ENCODE peak calls at places on chromosomes 12 and 14, in nine cellular contexts. J is activated CD8-positive, alpha-beta memory T cell treated with anti-CD3 and anti-CD28 coated beads, Interleukin-2, amount 50 U/mL, for 48 hours; B is Karpas-422; H is A549; Z is astrocyte of the spinal cord; N is fibroblast of pulmonary artery; A is activated CD4-positive, alpha-beta T cell treated with anti-CD3 and anti-CD28 coated beads, Interleukin-2, amount 50 U/mL, for 48 hours; F is NCI-H1105 treated with DMSO at 0.1 percent for 48 hours; W is activated T-cell treated with anti-CD3 and anti-CD28 coated beads, Interleukin-2, amount 50 U/mL, for 72 hours. M is an unnamed sample.

GRCh38 chr12:121176826-121177529 is 33.0 kb upstream of the P2RX4 start:
- DNase-seq in J (no peak), B (no peak), H (no peak), Z (no peak), N (no peak), A (no peak), F (no peak), W (no peak), M (no peak)

GRCh38 chr12:116389990-116390655 is 112.6 kb upstream of the MED13L start:
- DNase-seq in J (no peak), B (no peak), H (peak; percentile 73), Z (peak; percentile 98), N (peak; percentile 95), A (no peak), F (no peak), W (no peak), M (no peak)

GRCh38 chr12:26285401-26285800 is 90.0 kb downstream of the SSPN start:
- DNase-seq in J (no peak), B (no peak), H (no peak), Z (no peak), N (no peak), A (no peak), F (no peak), W (no peak), M (no peak)

GRCh38 chr12:50638482-50638880 is 125.4 kb upstream of the ATF1 start:
- DNase-seq in J (no peak), B (no peak), H (no peak), Z (no peak), N (no peak), A (no peak), F (no peak), W (no peak), M (no peak)

GRCh38 chr14:47270715-47271114 is 404.7 kb downstream of the MDGA2 start:
- DNase-seq in J (no peak), B (no peak), H (no peak), Z (no peak), N (no peak), A (no peak), F (no peak), W (no peak), M (no peak)

GRCh38 chr14:22427771-22428228 is 161.2 kb downstream of the DAD1 start:
- DNase-seq in J (no peak), B (no peak), H (peak; percentile 14), Z (peak; percentile 40), N (peak; percentile 93), A (no peak), F (no peak), W (no peak), M (no peak)

GRCh38 chr12:64452559-64453329 is 824 bp downstream of the TBK1 start:
- DNase-seq in J (no peak), B (peak; percentile 73), H (peak; percentile 72), Z (peak; percentile 79), N (peak; percentile 89), A (no peak), F (peak; percentile 51), W (no peak), M (peak; percentile 31)

GRCh38 chr12:127273621-127274020 is 993.3 kb upstream of the TMEM132C start:
- DNase-seq in J (no peak), B (no peak), H (no peak), Z (peak; percentile 16), N (no peak), A (no peak), F (no peak), W (no peak), M (no peak)